ENCODE peak calls at places on chromosomes 3 and 15, in nine cellular contexts. V is Peyer's patch, T is IMR-90, I is uterus, E is adrenal gland, X is body of pancreas, L is sigmoid colon, W is heart left ventricle, K is tibial nerve. C is an unnamed sample. For H3K36me3, the result is how much of the 10 kb centered on the place peaks cover.

GRCh38 chr15:55993804-55994539 is 560 bp upstream of the NEDD4 start:
- DNase-seq in V (no peak), I (no peak), X (no peak), K (no peak), E (peak), T (peak), W (no peak), L (no peak), C (no peak)

GRCh38 chr3:153372326-153372725 is 210.3 kb downstream of the RAP2B start:
- DNase-seq in K (peak), E (no peak), V (no peak), T (peak), L (no peak), W (no peak), I (no peak), X (no peak), C (no peak)

GRCh38 chr3:77072232-77072631 is 32.3 kb downstream of the ROBO2 start:
- DNase-seq in L (no peak), I (no peak), E (no peak), X (no peak), V (no peak), K (no peak), T (no peak), W (no peak), C (no peak)

GRCh38 chr15:101810905-101811304 is 1.1 kb upstream of the OR4F15 start:
- DNase-seq in E (no peak), W (no peak), K (no peak), T (no peak), L (no peak), I (no peak), V (no peak), X (no peak), C (no peak)

GRCh38 chr15:77312523-77312922 is 107.4 kb downstream of the PEAK1 start:
- DNase-seq in K (no peak), L (no peak), X (no peak), E (no peak), W (no peak), V (no peak), T (peak), I (no peak), C (no peak)

GRCh38 chr15:63473749-63473998 is 30.7 kb upstream of the USP3 start:
- DNase-seq in X (no peak), L (no peak), V (no peak), T (no peak), W (no peak), I (no peak), E (no peak), K (no peak), C (no peak)

GRCh38 chr15:47405768-47406167 is 311.5 kb upstream of the SEMA6D start:
- DNase-seq in K (no peak), I (no peak), W (no peak), X (no peak), T (no peak), V (no peak), L (no peak), E (no peak), C (no peak)

GRCh38 chr15:48250640-48251076 is 44.6 kb downstream of the SLC12A1 start:
- DNase-seq in K (peak), E (no peak), L (no peak), W (no peak), I (no peak), X (peak), V (no peak), T (peak), C (peak)

GRCh38 chr15:80389370-80389769 is 14.8 kb upstream of the ARNT2 start:
- DNase-seq in L (no peak), E (no peak), T (no peak), I (no peak), V (no peak), K (no peak), W (no peak), X (no peak), C (no peak)

GRCh38 chr3:16239776-16240175 is 25.0 kb downstream of the DPH3 start:
- DNase-seq in K (no peak), T (peak), W (no peak), V (no peak), X (no peak), E (no peak), I (no peak), L (no peak), C (no peak)

GRCh38 chr3:51622868-51623267 is 48.2 kb upstream of the TEX264 start:
- DNase-seq in K (no peak), I (no peak), E (no peak), V (no peak), L (no peak), W (no peak), T (peak), X (no peak), C (no peak)

GRCh38 chr3:153247331-153248311 is 85.6 kb downstream of the RAP2B start:
- DNase-seq in X (no peak), E (no peak), I (no peak), K (peak), L (no peak), W (no peak), T (no peak), V (no peak), C (no peak)

GRCh38 chr3:14480207-14481017 is 59.7 kb downstream of the GRIP2 start:
- DNase-seq in V (peak), K (no peak), X (no peak), E (peak), T (peak), I (peak), L (no peak), W (no peak), C (no peak)

GRCh38 chr3:162224736-162225135 is 728.1 kb downstream of the OTOL1 start:
- DNase-seq in L (no peak), K (no peak), V (no peak), X (no peak), I (no peak), T (peak), W (no peak), E (no peak), C (no peak)

GRCh38 chr3:138384971-138385370 is 36.6 kb downstream of the MRAS start:
- DNase-seq in X (no peak), W (no peak), L (peak), I (no peak), E (peak), K (no peak), T (no peak), V (no peak), C (no peak)

DNA sequence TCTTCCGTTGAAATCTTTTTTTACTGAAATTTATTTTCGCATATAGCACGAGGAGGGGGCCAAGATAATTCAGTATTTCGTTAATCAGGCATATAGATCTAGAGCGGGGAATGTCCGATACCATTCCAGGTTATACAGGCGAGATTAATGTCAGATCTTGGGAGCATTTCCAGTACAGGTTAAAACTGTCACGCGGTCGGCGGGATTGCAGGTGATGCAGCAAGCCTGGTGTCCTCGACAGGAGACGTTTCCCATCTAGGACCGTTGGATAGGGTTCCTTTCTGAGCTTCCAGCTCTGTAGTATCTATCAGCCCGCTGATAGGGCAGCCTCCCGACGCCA is 363 bp upstream of the ABHD10 start:
- DNase-seq in I (no peak), K (no peak), L (no peak), E (no peak), X (no peak), T (no peak), W (no peak), V (no peak), C (no peak)
- H3K36me3 ChIP-seq in I (under half), K (under half), L (under half), E (under half), X (under half), T (under half), W (under half), V (under half), C (under half)

GRCh38 chr3:98534734-98535133 is 3.0 kb downstream of the GPR15 start:
- DNase-seq in K (no peak), I (no peak), X (no peak), V (no peak), E (no peak), T (no peak), W (no peak), L (no peak), C (no peak)

GRCh38 chr3:98531622-98532274 is at the start of gene GPR15:
- DNase-seq in W (no peak), X (no peak), L (no peak), E (no peak), V (no peak), I (no peak), T (no peak), K (no peak), C (no peak)

GRCh38 chr3:98534168-98534567 is 2.4 kb downstream of the GPR15 start:
- DNase-seq in L (no peak), I (no peak), K (no peak), T (no peak), V (no peak), X (no peak), W (no peak), E (no peak), C (no peak)

GRCh38 chr3:98532275-98532637 is 478 bp downstream of the GPR15 start:
- DNase-seq in T (no peak), K (no peak), I (no peak), W (no peak), X (no peak), L (no peak), V (no peak), E (no peak), C (no peak)

DNA sequence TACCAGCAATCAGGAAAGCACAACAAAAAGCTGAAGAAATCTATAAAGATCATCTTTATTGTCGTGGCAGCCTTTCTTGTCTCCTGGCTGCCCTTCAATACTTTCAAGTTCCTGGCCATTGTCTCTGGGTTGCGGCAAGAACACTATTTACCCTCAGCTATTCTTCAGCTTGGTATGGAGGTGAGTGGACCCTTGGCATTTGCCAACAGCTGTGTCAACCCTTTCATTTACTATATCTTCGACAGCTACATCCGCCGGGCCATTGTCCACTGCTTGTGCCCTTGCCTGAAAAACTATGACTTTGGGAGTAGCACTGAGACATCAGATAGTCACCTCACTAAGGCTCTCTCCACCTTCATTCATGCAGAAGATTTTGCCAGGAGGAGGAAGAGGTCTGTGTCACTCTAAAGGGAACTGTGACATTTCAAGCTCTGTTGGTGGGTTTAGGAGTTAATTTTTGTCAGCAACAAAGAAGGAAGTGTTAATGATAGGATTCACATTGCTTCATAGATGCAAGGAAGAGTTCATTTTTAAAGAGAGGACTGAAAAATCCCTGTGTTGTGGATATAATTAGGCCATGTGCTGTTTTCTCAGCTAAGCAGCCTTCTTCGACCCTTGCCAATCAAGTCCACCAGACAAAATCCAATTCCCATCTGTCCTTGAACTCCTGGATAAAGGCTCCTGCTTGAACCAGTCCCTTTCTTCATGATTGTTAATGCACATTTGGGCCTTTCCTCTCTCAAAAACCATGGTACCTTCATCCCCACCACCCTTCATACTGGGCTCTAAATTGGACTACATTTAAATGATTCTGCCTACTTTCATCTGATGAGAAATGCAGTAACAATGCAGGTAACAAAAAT is 1.2 kb downstream of the GPR15 start:
- DNase-seq in W (no peak), I (no peak), E (no peak), X (no peak), L (no peak), T (no peak), K (no peak), V (no peak), C (no peak)
- TF ChIP-seq POLR2A in W (no peak), I (no peak), E (no peak), X (no peak), L (no peak), T (no peak), K (no peak), V (no peak), C (no peak)

DNA sequence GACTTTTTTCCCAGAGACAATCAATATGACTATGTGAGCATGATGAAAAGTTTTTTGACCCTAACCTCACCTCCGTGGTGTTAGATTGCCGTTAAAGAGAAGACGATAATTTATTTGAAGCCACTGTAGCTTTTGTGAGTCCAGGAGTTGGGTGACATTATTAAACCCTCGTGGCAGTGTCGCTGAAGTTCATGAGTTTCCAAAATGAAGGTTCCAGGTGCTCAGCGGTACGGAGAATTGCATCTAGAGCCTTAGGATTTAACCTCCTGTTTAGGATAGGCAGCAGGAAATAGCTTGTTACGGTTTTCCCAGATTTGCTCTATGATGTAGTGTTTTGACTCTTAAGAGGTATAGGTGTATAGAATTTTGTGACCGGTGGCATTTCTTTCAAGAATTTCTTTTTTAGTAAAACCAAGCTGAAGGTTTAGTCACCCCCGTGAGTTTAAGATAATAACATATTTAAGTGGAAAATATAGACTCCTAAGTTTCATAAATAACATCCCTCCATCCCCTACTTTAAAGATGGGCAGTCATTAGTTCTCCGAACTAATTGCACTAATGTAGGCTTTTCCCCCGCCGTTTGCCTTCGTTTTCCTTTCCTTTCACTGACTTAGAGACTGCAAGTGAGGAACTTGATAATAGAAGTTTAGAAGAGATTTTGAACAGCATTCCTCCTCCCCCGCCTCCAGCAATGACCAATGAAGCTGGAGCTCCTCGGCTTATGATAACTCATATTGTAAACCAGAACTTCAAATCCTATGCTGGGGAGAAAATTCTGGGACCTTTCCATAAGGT is 2.0 kb downstream of the SMC4 start:
- DNase-seq in L (no peak), T (peak), W (no peak), V (no peak), E (peak), I (no peak), X (no peak), K (no peak), C (peak)
- H3K36me3 ChIP-seq in L (under half), T (under half), W (under half), V (under half), E (under half), I (under half), X (under half), K (under half), C (under half)

GRCh38 chr3:157294444-157294843 is 134.5 kb upstream of the CCNL1 start:
- DNase-seq in V (no peak), T (peak), X (no peak), W (no peak), E (no peak), I (no peak), K (no peak), L (no peak), C (no peak)
- TF ChIP-seq POLR2A in V (no peak), T (no peak), X (no peak), W (no peak), E (no peak), I (no peak), K (no peak), L (no peak), C (no peak)

GRCh38 chr15:41474941-41475340 is 18.7 kb upstream of the ITPKA start:
- DNase-seq in W (no peak), X (no peak), L (no peak), I (no peak), K (no peak), T (no peak), E (peak), V (no peak), C (peak)
- H3K36me3 ChIP-seq in W (half or more), X (under half), L (half or more), I (under half), K (under half), T (half or more), E (under half), V (half or more), C (under half)

DNA sequence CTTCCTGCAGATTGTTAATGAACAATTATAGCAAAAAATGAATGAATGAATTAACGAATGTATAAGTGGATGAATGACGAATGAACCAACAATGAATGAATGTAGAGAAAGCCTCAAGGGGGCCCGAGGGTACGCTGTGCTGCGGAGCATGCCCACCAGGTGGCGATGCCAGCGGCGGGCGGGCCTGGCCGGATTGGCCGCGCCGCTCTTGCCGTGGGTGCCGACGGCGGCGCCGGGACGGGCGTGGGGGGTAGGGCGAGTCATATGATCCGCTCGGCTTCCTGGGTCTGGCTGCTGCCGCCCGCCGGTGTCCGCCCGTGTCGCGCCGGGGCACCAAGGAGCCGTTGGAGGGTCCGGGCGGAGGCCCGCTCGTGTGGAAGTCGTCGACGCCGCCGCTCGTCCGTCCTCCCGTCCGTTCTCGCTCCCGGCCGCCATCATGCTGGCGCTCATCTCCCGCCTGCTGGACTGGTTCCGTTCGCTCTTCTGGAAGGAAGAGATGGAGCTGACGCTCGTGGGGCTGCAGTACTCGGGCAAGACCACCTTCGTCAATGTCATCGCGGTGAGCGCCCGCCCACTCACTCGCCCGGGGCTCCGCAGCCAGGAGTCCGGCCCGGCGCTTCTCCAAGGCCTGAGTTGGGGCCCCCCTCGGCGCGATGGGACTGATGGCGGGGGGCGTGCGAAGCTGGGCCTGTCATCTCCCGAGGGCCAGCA is at the start of gene ARL8B:
- DNase-seq in W (peak), X (peak), V (peak), E (peak), I (peak), T (peak), K (peak), L (peak), C (peak)
- TF ChIP-seq POLR2A in W (peak), X (peak), V (peak), E (peak), I (peak), T (peak), K (peak), L (peak), C (peak)

GRCh38 chr3:133487920-133488540 is 85.5 kb upstream of the CDV3 start:
- DNase-seq in I (no peak), X (peak), W (no peak), K (peak), T (peak), E (no peak), L (no peak), V (no peak), C (no peak)
- H3K36me3 ChIP-seq in I (under half), X (under half), W (under half), K (under half), T (under half), E (under half), L (under half), V (under half), C (under half)

DNA sequence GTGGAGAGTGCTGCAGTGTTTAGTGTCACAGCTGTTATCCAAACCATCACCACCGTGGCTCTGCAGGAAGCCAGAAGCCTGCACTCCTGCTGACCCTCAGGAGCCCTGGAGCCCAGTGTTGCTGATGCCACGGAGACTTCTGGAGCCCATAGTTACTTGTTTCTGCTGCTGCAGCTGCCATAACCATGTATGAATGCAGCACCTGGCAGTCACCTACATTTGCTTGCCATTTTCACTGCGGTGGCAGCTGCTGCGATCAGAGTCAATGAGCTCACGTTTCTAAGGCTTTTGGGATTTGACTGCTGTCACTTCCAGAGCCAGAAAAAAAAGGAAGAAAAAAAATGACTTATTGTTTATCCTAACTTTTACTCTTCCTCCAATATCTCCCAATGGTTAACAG is 299.2 kb upstream of the THRB start:
- DNase-seq in V (no peak), E (no peak), I (no peak), L (no peak), K (no peak), W (no peak), T (no peak), X (no peak), C (no peak)
- TF ChIP-seq POLR2A in V (no peak), E (no peak), I (no peak), L (no peak), K (no peak), W (no peak), T (no peak), X (no peak), C (no peak)

DNA sequence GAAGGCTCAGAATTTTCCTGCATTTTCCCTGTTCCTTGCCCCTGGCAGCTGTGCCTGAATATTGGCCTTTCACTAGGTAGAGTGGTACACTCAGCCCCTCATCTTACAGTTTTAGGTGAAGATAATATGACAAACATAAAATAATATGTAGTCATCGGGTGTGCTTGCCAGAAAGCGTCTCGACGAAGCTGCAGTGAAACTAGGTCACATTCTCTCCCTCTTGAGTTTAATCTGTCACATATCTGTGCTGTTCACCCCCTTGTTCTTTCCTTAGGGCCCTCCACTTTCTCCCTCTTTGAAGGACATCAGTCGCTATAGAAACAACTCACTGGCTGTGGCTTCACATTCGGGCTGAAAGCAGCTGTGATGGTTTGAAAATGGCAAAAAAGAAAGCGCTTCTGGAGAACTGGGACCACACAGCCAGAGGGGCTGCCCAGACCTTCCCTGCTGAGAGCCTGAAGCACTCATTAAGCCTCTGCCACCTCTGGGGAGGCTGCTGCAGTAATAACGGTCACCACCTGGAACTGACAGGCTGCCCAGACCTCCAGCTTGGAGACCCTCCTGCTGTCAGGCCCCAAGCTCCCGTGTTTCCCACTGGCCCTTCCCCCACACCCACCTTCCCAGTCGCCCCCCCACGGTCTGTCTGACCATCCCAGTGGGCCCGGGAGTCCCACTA is 50.3 kb downstream of the ABTB1 start:
- DNase-seq in V (peak), I (no peak), E (peak), K (no peak), L (no peak), X (no peak), T (peak), W (no peak), C (no peak)
- H3K36me3 ChIP-seq in V (under half), I (under half), E (under half), K (under half), L (under half), X (under half), T (under half), W (under half), C (under half)

C was measured in transverse colon.